ENCODE peak calls at places on chromosome 3, in eight cellular contexts. One of them, this sample, is unnamed.

GRCh38 chr3:43094381-43094780 is 11.5 kb downstream of the POMGNT2 start:
- DNase-seq in fibroblast of lung: no peak
- DNase-seq in endodermal cell: no peak
- DNase-seq in nephron progenitor cell: no peak
- DNase-seq in brain microvascular endothelial cell: no peak
- DNase-seq in transverse colon: no peak
- DNase-seq in progenitor cell of endocrine pancreas: no peak
- DNase-seq in breast epithelium: no peak
- DNase-seq in this sample: no peak

GRCh38 chr3:133938770-133939495 is 43.3 kb upstream of the RAB6B start:
- DNase-seq in fibroblast of lung: peak
- DNase-seq in endodermal cell: peak
- DNase-seq in nephron progenitor cell: no peak
- DNase-seq in brain microvascular endothelial cell: no peak
- DNase-seq in transverse colon: no peak
- DNase-seq in progenitor cell of endocrine pancreas: no peak
- DNase-seq in breast epithelium: no peak
- DNase-seq in this sample: no peak

GRCh38 chr3:49649576-49649975 is 24.6 kb upstream of the APEH start:
- DNase-seq in fibroblast of lung: no peak
- DNase-seq in endodermal cell: no peak
- DNase-seq in nephron progenitor cell: no peak
- DNase-seq in brain microvascular endothelial cell: no peak
- DNase-seq in transverse colon: no peak
- DNase-seq in progenitor cell of endocrine pancreas: no peak
- DNase-seq in breast epithelium: no peak
- DNase-seq in this sample: no peak

GRCh38 chr3:103025880-103026279 is 591.1 kb downstream of the ZPLD1 start:
- DNase-seq in fibroblast of lung: no peak
- DNase-seq in endodermal cell: no peak
- DNase-seq in nephron progenitor cell: no peak
- DNase-seq in brain microvascular endothelial cell: no peak
- DNase-seq in transverse colon: no peak
- DNase-seq in progenitor cell of endocrine pancreas: no peak
- DNase-seq in breast epithelium: no peak
- DNase-seq in this sample: no peak

GRCh38 chr3:51063074-51063473 is 322.0 kb upstream of the MANF start:
- DNase-seq in fibroblast of lung: no peak
- DNase-seq in endodermal cell: no peak
- DNase-seq in nephron progenitor cell: no peak
- DNase-seq in brain microvascular endothelial cell: no peak
- DNase-seq in transverse colon: no peak
- DNase-seq in progenitor cell of endocrine pancreas: no peak
- DNase-seq in breast epithelium: no peak
- DNase-seq in this sample: no peak

GRCh38 chr3:189188466-189188865 is 16.7 kb downstream of the TPRG1 start:
- DNase-seq in fibroblast of lung: no peak
- DNase-seq in endodermal cell: no peak
- DNase-seq in nephron progenitor cell: no peak
- DNase-seq in brain microvascular endothelial cell: peak
- DNase-seq in transverse colon: no peak
- DNase-seq in progenitor cell of endocrine pancreas: no peak
- DNase-seq in breast epithelium: no peak
- DNase-seq in this sample: no peak

GRCh38 chr3:163328680-163329079 is 1749.6 kb downstream of the SI start:
- DNase-seq in fibroblast of lung: no peak
- DNase-seq in endodermal cell: peak
- DNase-seq in nephron progenitor cell: no peak
- DNase-seq in brain microvascular endothelial cell: no peak
- DNase-seq in transverse colon: no peak
- DNase-seq in progenitor cell of endocrine pancreas: no peak
- DNase-seq in breast epithelium: no peak
- DNase-seq in this sample: no peak

GRCh38 chr3:127150915-127151564 is 41.9 kb upstream of the PRR23E start:
- DNase-seq in fibroblast of lung: no peak
- DNase-seq in endodermal cell: peak
- DNase-seq in nephron progenitor cell: no peak
- DNase-seq in brain microvascular endothelial cell: no peak
- DNase-seq in transverse colon: no peak
- DNase-seq in progenitor cell of endocrine pancreas: no peak
- DNase-seq in breast epithelium: peak
- DNase-seq in this sample: no peak

GRCh38 chr3:24837601-24838000 is 343.0 kb upstream of the THRB start:
- DNase-seq in fibroblast of lung: no peak
- DNase-seq in endodermal cell: no peak
- DNase-seq in nephron progenitor cell: no peak
- DNase-seq in brain microvascular endothelial cell: no peak
- DNase-seq in transverse colon: no peak
- DNase-seq in progenitor cell of endocrine pancreas: no peak
- DNase-seq in breast epithelium: no peak
- DNase-seq in this sample: no peak

GRCh38 chr3:45182915-45183881 is 37.0 kb upstream of the CDCP1 start:
- DNase-seq in fibroblast of lung: peak
- DNase-seq in endodermal cell: peak
- DNase-seq in nephron progenitor cell: peak
- DNase-seq in brain microvascular endothelial cell: peak
- DNase-seq in transverse colon: peak
- DNase-seq in progenitor cell of endocrine pancreas: no peak
- DNase-seq in breast epithelium: no peak
- DNase-seq in this sample: no peak

GRCh38 chr3:157918402-157918801 is 187.8 kb downstream of the SHOX2 start:
- DNase-seq in fibroblast of lung: no peak
- DNase-seq in endodermal cell: no peak
- DNase-seq in nephron progenitor cell: no peak
- DNase-seq in brain microvascular endothelial cell: no peak
- DNase-seq in transverse colon: no peak
- DNase-seq in progenitor cell of endocrine pancreas: no peak
- DNase-seq in breast epithelium: no peak
- DNase-seq in this sample: no peak

GRCh38 chr3:121852256-121852655 is 17.2 kb downstream of the EAF2 start:
- DNase-seq in fibroblast of lung: no peak
- DNase-seq in endodermal cell: no peak
- DNase-seq in nephron progenitor cell: no peak
- DNase-seq in brain microvascular endothelial cell: no peak
- DNase-seq in transverse colon: no peak
- DNase-seq in progenitor cell of endocrine pancreas: no peak
- DNase-seq in breast epithelium: no peak
- DNase-seq in this sample: no peak

DNA sequence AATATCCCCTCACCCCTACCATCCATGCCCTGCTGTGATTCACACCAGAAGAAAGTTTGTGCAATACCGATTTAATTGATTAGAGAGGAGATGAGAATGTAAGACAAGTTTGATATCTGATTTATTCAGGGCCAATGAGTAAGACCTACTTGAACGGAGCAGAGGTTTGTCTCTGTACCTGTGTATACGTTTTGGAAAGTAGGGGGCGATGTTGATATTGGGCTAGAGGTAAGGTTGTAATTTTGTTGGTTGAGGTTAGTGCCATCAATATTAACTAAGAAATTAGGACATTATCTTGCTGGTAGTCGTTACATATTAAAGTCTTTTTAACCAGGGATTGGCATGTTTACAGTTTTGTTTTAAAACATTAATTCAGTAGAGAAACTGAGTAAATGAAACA is 20.5 kb downstream of the EAF2 start:
- DNase-seq in fibroblast of lung: no peak
- DNase-seq in endodermal cell: peak
- DNase-seq in nephron progenitor cell: no peak
- DNase-seq in brain microvascular endothelial cell: peak
- DNase-seq in transverse colon: no peak
- DNase-seq in progenitor cell of endocrine pancreas: no peak
- DNase-seq in breast epithelium: no peak
- DNase-seq in this sample: no peak
- TF ChIP-seq CTCF in fibroblast of lung: no peak
- TF ChIP-seq CTCF in endodermal cell: peak
- TF ChIP-seq CTCF in nephron progenitor cell: peak
- TF ChIP-seq CTCF in brain microvascular endothelial cell: peak
- TF ChIP-seq CTCF in transverse colon: peak
- TF ChIP-seq CTCF in progenitor cell of endocrine pancreas: peak
- TF ChIP-seq CTCF in breast epithelium: no peak
- TF ChIP-seq CTCF in this sample: peak

GRCh38 chr3:122260206-122260605 is 64.8 kb upstream of the CSTA start:
- DNase-seq in fibroblast of lung: no peak
- DNase-seq in endodermal cell: no peak
- DNase-seq in nephron progenitor cell: no peak
- DNase-seq in brain microvascular endothelial cell: no peak
- DNase-seq in transverse colon: no peak
- DNase-seq in progenitor cell of endocrine pancreas: no peak
- DNase-seq in breast epithelium: no peak
- DNase-seq in this sample: no peak

GRCh38 chr3:122263058-122263457 is 62.0 kb upstream of the CSTA start:
- DNase-seq in fibroblast of lung: no peak
- DNase-seq in endodermal cell: peak
- DNase-seq in nephron progenitor cell: no peak
- DNase-seq in brain microvascular endothelial cell: no peak
- DNase-seq in transverse colon: no peak
- DNase-seq in progenitor cell of endocrine pancreas: no peak
- DNase-seq in breast epithelium: no peak
- DNase-seq in this sample: no peak

GRCh38 chr3:122255757-122256439 is 69.2 kb upstream of the CSTA start:
- DNase-seq in fibroblast of lung: peak
- DNase-seq in endodermal cell: no peak
- DNase-seq in nephron progenitor cell: no peak
- DNase-seq in brain microvascular endothelial cell: no peak
- DNase-seq in transverse colon: no peak
- DNase-seq in progenitor cell of endocrine pancreas: no peak
- DNase-seq in breast epithelium: no peak
- DNase-seq in this sample: no peak

GRCh38 chr3:122257951-122258350 is 67.1 kb upstream of the CSTA start:
- DNase-seq in fibroblast of lung: no peak
- DNase-seq in endodermal cell: no peak
- DNase-seq in nephron progenitor cell: no peak
- DNase-seq in brain microvascular endothelial cell: no peak
- DNase-seq in transverse colon: no peak
- DNase-seq in progenitor cell of endocrine pancreas: no peak
- DNase-seq in breast epithelium: no peak
- DNase-seq in this sample: no peak

DNA sequence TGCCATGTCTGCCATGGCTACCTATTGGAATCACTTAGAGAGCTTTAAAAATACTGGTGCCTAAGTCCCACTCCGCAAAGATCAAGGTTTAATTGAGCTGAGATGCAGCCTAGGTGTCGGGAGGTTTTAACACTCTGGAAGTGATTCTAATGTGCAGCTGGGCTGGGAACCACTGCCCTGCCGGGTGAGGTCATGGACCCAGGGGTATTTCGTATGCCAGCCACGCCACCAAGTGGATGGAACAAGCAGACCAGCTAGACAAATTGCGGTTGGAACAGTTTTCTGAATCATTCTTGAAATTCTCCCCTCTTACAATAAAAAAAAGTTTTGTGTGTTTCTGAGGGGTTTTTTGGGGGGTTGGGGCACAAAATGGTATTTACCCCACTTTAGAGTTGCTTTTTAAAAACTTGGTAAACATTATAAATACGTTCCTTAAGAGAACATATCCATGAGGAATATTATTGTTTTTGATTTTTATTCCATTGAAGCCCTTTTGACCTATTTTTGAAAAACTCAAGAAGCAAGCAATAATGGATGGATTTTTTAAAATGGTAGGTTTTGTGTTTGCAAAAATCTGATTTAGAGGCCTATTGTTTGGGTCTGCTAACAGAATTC is 66.2 kb upstream of the CSTA start:
- DNase-seq in fibroblast of lung: peak
- DNase-seq in endodermal cell: peak
- DNase-seq in nephron progenitor cell: peak
- DNase-seq in brain microvascular endothelial cell: peak
- DNase-seq in transverse colon: peak
- DNase-seq in progenitor cell of endocrine pancreas: peak
- DNase-seq in breast epithelium: no peak
- DNase-seq in this sample: peak
- TF ChIP-seq CTCF in fibroblast of lung: peak
- TF ChIP-seq CTCF in endodermal cell: peak
- TF ChIP-seq CTCF in nephron progenitor cell: peak
- TF ChIP-seq CTCF in brain microvascular endothelial cell: peak
- TF ChIP-seq CTCF in transverse colon: peak
- TF ChIP-seq CTCF in progenitor cell of endocrine pancreas: peak
- TF ChIP-seq CTCF in breast epithelium: no peak
- TF ChIP-seq CTCF in this sample: peak

DNA sequence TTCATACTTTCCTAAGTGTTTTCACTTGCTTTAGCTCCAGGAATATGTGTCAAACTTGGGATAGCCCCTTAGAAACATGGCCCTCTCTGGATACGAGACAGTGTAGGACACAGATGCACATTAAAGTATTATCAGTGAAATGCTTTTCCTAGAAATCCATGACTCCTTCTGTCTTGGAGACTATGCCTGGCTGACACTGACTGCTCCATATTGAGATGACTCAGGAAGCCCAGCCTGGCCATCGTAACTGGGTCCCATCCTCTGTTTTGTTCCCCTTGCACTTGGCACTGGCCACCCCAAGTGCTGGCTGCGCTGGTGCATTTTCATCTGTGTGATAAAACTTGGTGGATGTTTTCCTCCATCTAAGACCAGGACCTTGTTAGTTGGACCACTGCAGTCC is 204.7 kb downstream of the PDZRN3 start:
- DNase-seq in fibroblast of lung: no peak
- DNase-seq in endodermal cell: no peak
- DNase-seq in nephron progenitor cell: no peak
- DNase-seq in brain microvascular endothelial cell: no peak
- DNase-seq in transverse colon: no peak
- DNase-seq in progenitor cell of endocrine pancreas: no peak
- DNase-seq in breast epithelium: no peak
- DNase-seq in this sample: no peak
- TF ChIP-seq CTCF in fibroblast of lung: no peak
- TF ChIP-seq CTCF in endodermal cell: no peak
- TF ChIP-seq CTCF in nephron progenitor cell: no peak
- TF ChIP-seq CTCF in brain microvascular endothelial cell: no peak
- TF ChIP-seq CTCF in transverse colon: no peak
- TF ChIP-seq CTCF in progenitor cell of endocrine pancreas: no peak
- TF ChIP-seq CTCF in breast epithelium: no peak
- TF ChIP-seq CTCF in this sample: no peak

GRCh38 chr3:100335137-100335833 is 728 bp downstream of the NIT2 start:
- DNase-seq in fibroblast of lung: peak
- DNase-seq in endodermal cell: peak
- DNase-seq in nephron progenitor cell: peak
- DNase-seq in brain microvascular endothelial cell: no peak
- DNase-seq in transverse colon: peak
- DNase-seq in progenitor cell of endocrine pancreas: no peak
- DNase-seq in breast epithelium: no peak
- DNase-seq in this sample: no peak

GRCh38 chr3:100331660-100332059 is 2.9 kb upstream of the NIT2 start:
- DNase-seq in fibroblast of lung: no peak
- DNase-seq in endodermal cell: no peak
- DNase-seq in nephron progenitor cell: no peak
- DNase-seq in brain microvascular endothelial cell: no peak
- DNase-seq in transverse colon: no peak
- DNase-seq in progenitor cell of endocrine pancreas: no peak
- DNase-seq in breast epithelium: no peak
- DNase-seq in this sample: no peak

GRCh38 chr3:100333051-100333450 is 1.5 kb upstream of the NIT2 start:
- DNase-seq in fibroblast of lung: no peak
- DNase-seq in endodermal cell: no peak
- DNase-seq in nephron progenitor cell: no peak
- DNase-seq in brain microvascular endothelial cell: no peak
- DNase-seq in transverse colon: no peak
- DNase-seq in progenitor cell of endocrine pancreas: no peak
- DNase-seq in breast epithelium: no peak
- DNase-seq in this sample: no peak

GRCh38 chr3:100333970-100334339 is 602 bp upstream of the NIT2 start:
- DNase-seq in fibroblast of lung: no peak
- DNase-seq in endodermal cell: no peak
- DNase-seq in nephron progenitor cell: no peak
- DNase-seq in brain microvascular endothelial cell: no peak
- DNase-seq in transverse colon: no peak
- DNase-seq in progenitor cell of endocrine pancreas: no peak
- DNase-seq in breast epithelium: no peak
- DNase-seq in this sample: no peak

GRCh38 chr3:100334340-100335136 is at the start of gene NIT2:
- DNase-seq in fibroblast of lung: peak
- DNase-seq in endodermal cell: peak
- DNase-seq in nephron progenitor cell: peak
- DNase-seq in brain microvascular endothelial cell: peak
- DNase-seq in transverse colon: peak
- DNase-seq in progenitor cell of endocrine pancreas: peak
- DNase-seq in breast epithelium: peak
- DNase-seq in this sample: peak
- TF ChIP-seq CTCF in fibroblast of lung: no peak
- TF ChIP-seq CTCF in endodermal cell: no peak
- TF ChIP-seq CTCF in nephron progenitor cell: no peak
- TF ChIP-seq CTCF in brain microvascular endothelial cell: no peak
- TF ChIP-seq CTCF in transverse colon: no peak
- TF ChIP-seq CTCF in progenitor cell of endocrine pancreas: no peak
- TF ChIP-seq CTCF in breast epithelium: no peak
- TF ChIP-seq CTCF in this sample: no peak

This sample was measured in neural crest cell.